ENCODE peak calls at places on chromosomes 12 and 14, in five cellular contexts. V is endothelial cell of umbilical vein, M is left ventricle myocardium inferior, K is SK-N-SH, L is caudate nucleus. O is an unnamed sample.

GRCh38 chr12:26744697-26745440 is 88.1 kb downstream of the ITPR2 start:
- DNase-seq in V (no peak), M (no peak), K (peak), L (no peak), O (no peak)

GRCh38 chr12:8455727-8456360 is at the start of gene CLEC6A:
- DNase-seq in V (no peak), M (no peak), K (no peak), L (no peak), O (no peak)

GRCh38 chr12:68479832-68480291 is 130.8 kb upstream of the RAP1B start:
- DNase-seq in V (peak), M (no peak), K (no peak), L (no peak), O (no peak)

GRCh38 chr14:91415794-91416743 is 1.6 kb downstream of the CCDC88C start:
- DNase-seq in V (peak), M (no peak), K (no peak), L (no peak), O (no peak)

GRCh38 chr14:44942436-44942835 is 19.3 kb downstream of the KLHL28 start:
- DNase-seq in V (no peak), M (no peak), K (no peak), L (no peak), O (no peak)

GRCh38 chr12:76890407-76891143 is 11.8 kb upstream of the CSRP2 start:
- DNase-seq in V (no peak), M (no peak), K (no peak), L (no peak), O (no peak)

GRCh38 chr12:45852508-45852907 is 123.0 kb downstream of the ARID2 start:
- DNase-seq in V (no peak), M (peak), K (no peak), L (no peak), O (peak)

GRCh38 chr12:107779077-107779840 is 4.8 kb downstream of the ASCL4 start:
- DNase-seq in V (no peak), M (no peak), K (no peak), L (no peak), O (no peak)

GRCh38 chr12:51886021-51886710 is 1.7 kb upstream of the ANKRD33 start:
- DNase-seq in V (peak), M (peak), K (no peak), L (no peak), O (peak)

GRCh38 chr14:65301862-65302539 is 110.5 kb upstream of the FUT8 start:
- DNase-seq in V (no peak), M (no peak), K (no peak), L (no peak), O (no peak)
- H3K27ac ChIP-seq in V (no peak), M (no peak), K (no peak), L (no peak), O (no peak)

GRCh38 chr12:1553546-1553945 is 40.8 kb downstream of the FBXL14 start:
- DNase-seq in V (no peak), M (no peak), K (no peak), L (no peak), O (no peak)

GRCh38 chr12:1552171-1552570 is 42.2 kb downstream of the FBXL14 start:
- DNase-seq in V (no peak), M (no peak), K (no peak), L (no peak), O (no peak)

GRCh38 chr12:1553987-1554982 is 40.1 kb downstream of the FBXL14 start:
- DNase-seq in V (no peak), M (no peak), K (no peak), L (no peak), O (no peak)

GRCh38 chr12:1551496-1551895 is 42.9 kb downstream of the FBXL14 start:
- DNase-seq in V (no peak), M (no peak), K (no peak), L (no peak), O (no peak)

DNA sequence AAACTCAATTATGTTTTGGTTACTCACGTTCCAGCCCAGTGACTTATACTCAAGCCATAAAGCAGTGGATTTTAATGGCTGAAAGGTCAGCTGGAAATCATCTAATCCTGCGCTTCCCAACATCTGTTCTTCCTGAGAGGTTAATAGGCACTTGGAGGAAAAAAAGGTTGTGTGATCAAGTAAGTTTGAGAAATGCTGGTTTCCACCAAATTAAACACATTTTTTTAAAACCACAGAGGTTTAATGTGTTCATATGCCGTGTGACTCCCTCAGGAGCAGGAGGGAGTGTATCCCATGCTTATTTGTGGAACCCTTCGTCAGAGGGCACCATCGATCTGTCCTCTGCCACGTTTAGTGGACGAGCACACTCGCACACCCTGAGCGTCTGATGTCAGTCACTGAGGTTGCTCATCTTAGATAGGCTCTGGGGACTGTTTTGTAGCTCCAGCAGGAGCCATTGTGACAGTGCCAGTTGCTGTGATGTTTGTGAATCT is 41.4 kb downstream of the FBXL14 start:
- DNase-seq in V (no peak), M (no peak), K (no peak), L (no peak), O (no peak)
- H3K27ac ChIP-seq in V (no peak), M (no peak), K (no peak), L (no peak), O (no peak)

GRCh38 chr12:105330938-105331804 is 680 bp downstream of the C12orf75 start:
- DNase-seq in V (no peak), M (no peak), K (no peak), L (no peak), O (no peak)

GRCh38 chr12:105329926-105330282 is 587 bp upstream of the C12orf75 start:
- DNase-seq in V (no peak), M (no peak), K (no peak), L (no peak), O (no peak)

GRCh38 chr12:105331805-105332251 is 1.3 kb downstream of the C12orf75 start:
- DNase-seq in V (no peak), M (no peak), K (peak), L (no peak), O (no peak)

GRCh38 chr12:105332925-105333324 is 2.4 kb downstream of the C12orf75 start:
- DNase-seq in V (no peak), M (no peak), K (no peak), L (no peak), O (no peak)

DNA sequence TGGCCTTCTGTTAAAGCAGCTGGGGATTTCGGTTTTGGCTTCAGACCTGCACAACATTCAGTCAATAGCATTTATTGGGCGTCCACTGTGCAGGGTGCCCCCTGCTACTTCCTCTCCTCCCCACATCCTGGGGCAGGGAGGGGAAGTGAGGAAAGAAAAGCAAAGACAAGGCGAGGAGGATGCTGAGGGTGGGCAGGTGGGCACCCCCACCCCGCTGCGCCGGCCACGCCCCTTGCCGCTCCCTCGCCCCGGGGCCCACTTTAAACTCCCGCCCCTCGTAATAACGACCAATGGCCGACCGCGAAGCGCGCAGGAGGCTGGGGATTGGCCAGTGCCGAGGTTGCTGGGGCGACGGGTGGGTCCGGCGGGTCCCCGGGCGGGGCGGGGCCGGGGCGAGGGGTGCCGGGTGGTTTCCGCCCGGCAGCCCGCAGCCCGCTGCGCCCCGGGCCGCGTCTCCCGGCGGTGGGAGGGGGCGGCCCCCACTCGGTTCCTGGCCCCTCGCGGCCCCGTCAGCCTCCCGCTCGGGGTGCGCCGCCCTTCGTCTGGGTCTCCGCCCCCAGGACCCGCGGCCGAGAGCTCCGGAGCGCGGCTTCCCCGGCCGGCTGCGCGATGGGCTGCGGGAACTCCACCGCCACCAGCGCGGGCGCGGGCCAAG is at the start of gene C12orf75:
- DNase-seq in V (peak), M (peak), K (peak), L (peak), O (peak)
- H3K27ac ChIP-seq in V (no peak), M (no peak), K (peak), L (no peak), O (no peak)

GRCh38 chr12:1741154-1741949 is 50.5 kb downstream of the ADIPOR2 start:
- DNase-seq in V (no peak), M (no peak), K (no peak), L (no peak), O (no peak)
- H3K27ac ChIP-seq in V (no peak), M (no peak), K (no peak), L (no peak), O (no peak)

GRCh38 chr12:57894577-57895292 is 46.6 kb upstream of the ATP23 start:
- DNase-seq in V (no peak), M (no peak), K (no peak), L (no peak), O (no peak)
- H3K27ac ChIP-seq in V (no peak), M (peak), K (peak), L (peak), O (peak)